ENCODE peak calls at places on chromosomes 7 and 10, in four cellular contexts. U is breast epithelium, G is heart left ventricle, Z is right lobe of liver. E is an unnamed sample.

GRCh38 chr10:78416031-78416800 is 382.6 kb downstream of the RPS24 start:
- DNase-seq in Z (no peak), G (no peak), U (no peak), E (no peak)

GRCh38 chr7:95686109-95686508 is 86.2 kb upstream of the DYNC1I1 start:
- DNase-seq in Z (no peak), G (peak; percentile 39), U (peak; percentile 32), E (no peak)

GRCh38 chr10:133272964-133273420 is 3.7 kb downstream of the ADAM8 start:
- DNase-seq in U (no peak), G (peak; percentile 59), Z (no peak), E (no peak)

GRCh38 chr10:33298893-33299292 is 35.6 kb downstream of the NRP1 start:
- DNase-seq in G (no peak), U (no peak), Z (no peak), E (no peak)

GRCh38 chr7:119802147-119802546 is 470.8 kb upstream of the KCND2 start:
- DNase-seq in G (no peak), U (no peak), Z (no peak), E (no peak)

GRCh38 chr10:25017247-25017590 is 807 bp downstream of the THNSL1 start:
- DNase-seq in U (no peak), Z (no peak), G (no peak), E (no peak)

GRCh38 chr10:130459011-130459410 is 322.8 kb downstream of the GLRX3 start:
- DNase-seq in G (no peak), U (no peak), Z (no peak), E (no peak)

GRCh38 chr10:17181751-17182150 is 19.7 kb downstream of the TRDMT1 start:
- DNase-seq in Z (no peak), G (no peak), U (no peak), E (no peak)

GRCh38 chr10:79437111-79437814 is 8.2 kb downstream of the ZCCHC24 start:
- DNase-seq in Z (no peak), G (no peak), U (no peak), E (no peak)

GRCh38 chr7:123754295-123754871 is 5.6 kb upstream of the WASL start:
- DNase-seq in U (no peak), G (no peak), Z (no peak), E (no peak)

GRCh38 chr10:71712572-71713134 is 6.9 kb downstream of the C10orf105 start:
- DNase-seq in U (no peak), Z (no peak), G (no peak), E (no peak)

GRCh38 chr7:5422324-5423271 is 1.0 kb downstream of the TNRC18 start:
- DNase-seq in Z (peak; percentile 63), G (no peak), U (no peak), E (no peak)

GRCh38 chr7:71710442-71710841 is 578.5 kb downstream of the GALNT17 start:
- DNase-seq in Z (no peak), G (no peak), U (no peak), E (no peak)

GRCh38 chr10:71040326-71040725 is 152.0 kb upstream of the PCBD1 start:
- DNase-seq in Z (no peak), G (no peak), U (no peak), E (no peak)

GRCh38 chr10:71545001-71545400 is 148.3 kb downstream of the CDH23 start:
- DNase-seq in U (no peak), Z (no peak), G (no peak), E (no peak)

GRCh38 chr10:75904499-75905283 is 473.3 kb downstream of the LRMDA start:
- DNase-seq in U (no peak), G (no peak), Z (no peak), E (no peak)

GRCh38 chr7:3897430-3898385 is 596.7 kb downstream of the SDK1 start:
- DNase-seq in Z (no peak), U (no peak), G (no peak), E (peak; percentile 74)

GRCh38 chr7:47180268-47180826 is 401.6 kb downstream of the TNS3 start:
- DNase-seq in G (no peak), Z (no peak), U (no peak), E (no peak)

GRCh38 chr7:71659622-71660021 is 527.7 kb downstream of the GALNT17 start:
- DNase-seq in U (no peak), Z (no peak), G (no peak), E (no peak)

GRCh38 chr10:114261116-114261515 is 22.1 kb downstream of the VWA2 start:
- DNase-seq in G (no peak), U (no peak), Z (no peak), E (no peak)

GRCh38 chr7:17640730-17641377 is 299.4 kb downstream of the SNX13 start:
- DNase-seq in G (no peak), U (no peak), Z (no peak), E (no peak)

GRCh38 chr10:96706331-96706853 is 13.9 kb downstream of the PIK3AP1 start:
- DNase-seq in Z (no peak), G (no peak), U (no peak), E (no peak)

GRCh38 chr7:139494835-139495568 is 11.5 kb upstream of the KLRG2 start:
- DNase-seq in G (no peak), Z (no peak), U (no peak), E (no peak)

GRCh38 chr7:92177362-92177761 is 1.6 kb downstream of the LRRD1 start:
- DNase-seq in Z (no peak), U (no peak), G (no peak), E (no peak)

GRCh38 chr7:92179393-92179924 is 517 bp upstream of the LRRD1 start:
- DNase-seq in Z (no peak), G (no peak), U (no peak), E (peak; percentile 92)

DNA sequence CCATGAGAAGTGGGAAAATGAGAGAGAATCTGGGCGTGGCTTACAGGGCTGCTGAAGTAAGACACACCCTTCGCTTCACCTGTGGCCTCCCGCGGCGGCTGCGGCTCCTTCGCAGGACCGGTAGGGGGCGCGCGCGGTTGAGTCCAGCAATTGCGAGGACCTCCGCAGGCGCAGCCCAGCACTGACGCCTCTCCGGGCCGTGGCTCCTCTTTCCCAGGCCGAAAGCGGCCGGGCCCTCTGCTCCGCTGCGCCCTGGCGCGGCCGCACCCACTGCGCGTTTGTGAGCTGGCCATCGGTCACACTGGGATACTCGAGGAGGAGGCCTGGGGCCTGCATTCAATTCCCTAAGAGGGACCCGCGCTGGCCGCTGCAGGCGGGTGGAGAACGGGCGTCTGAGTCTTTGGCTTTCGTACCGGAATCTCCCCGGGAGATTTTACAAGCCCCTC is at the start of gene LRRD1:
- DNase-seq in G (peak; percentile 94), Z (peak; percentile 93), U (peak; percentile 86), E (peak; percentile 94)
- TF ChIP-seq POLR2A in G (no peak), Z (no peak), U (no peak), E (peak; percentile 8)

DNA sequence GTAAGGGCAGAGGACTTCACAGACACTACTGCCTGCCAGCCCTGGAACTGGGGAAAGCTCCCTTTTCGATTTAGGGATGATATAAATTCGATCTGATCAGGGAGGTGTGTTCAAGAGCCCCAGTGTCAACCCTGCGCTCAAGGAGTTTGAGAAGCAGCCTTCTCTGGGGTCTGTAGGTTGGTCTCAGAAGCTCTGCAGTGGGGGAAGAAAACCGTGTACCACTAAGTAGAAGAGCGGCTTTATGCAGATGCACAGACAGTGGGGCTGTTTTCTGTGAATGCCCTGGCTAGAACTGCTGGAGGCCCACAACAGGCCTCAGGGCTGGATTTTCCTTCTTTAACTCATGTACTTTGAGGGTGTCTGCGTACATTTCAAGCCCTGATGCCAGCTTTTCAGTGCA is 6.4 kb upstream of the TBX20 start:
- DNase-seq in G (no peak), Z (no peak), U (no peak), E (no peak)
- H3K27me3 ChIP-seq in G (peaks cover 4% of the 10 kb centered on the region), Z (peaks cover 4% of the 10 kb centered on the region), U (peaks cover 94% of the 10 kb centered on the region), E (peaks cover 44% of the 10 kb centered on the region)

GRCh38 chr7:1432411-1433082 is 26.7 kb downstream of the MICALL2 start:
- DNase-seq in Z (peak; percentile 81), U (no peak), G (peak; percentile 87), E (no peak)
- TF ChIP-seq POLR2A in Z (no peak), U (no peak), G (no peak), E (no peak)

GRCh38 chr10:49331431-49331830 is 32.5 kb downstream of the C10orf71 start:
- DNase-seq in Z (no peak), G (no peak), U (no peak), E (no peak)
- H3K27me3 ChIP-seq in Z (no peaks in the 10 kb centered on the region), G (no peaks in the 10 kb centered on the region), U (no peaks in the 10 kb centered on the region), E (no peaks in the 10 kb centered on the region)

GRCh38 chr10:3852147-3852904 is 67.3 kb upstream of the KLF6 start:
- DNase-seq in G (peak; percentile 66), U (peak; percentile 88), Z (peak; percentile 89), E (no peak)
- TF ChIP-seq POLR2A in G (no peak), U (no peak), Z (peak; percentile 54), E (no peak)

DNA sequence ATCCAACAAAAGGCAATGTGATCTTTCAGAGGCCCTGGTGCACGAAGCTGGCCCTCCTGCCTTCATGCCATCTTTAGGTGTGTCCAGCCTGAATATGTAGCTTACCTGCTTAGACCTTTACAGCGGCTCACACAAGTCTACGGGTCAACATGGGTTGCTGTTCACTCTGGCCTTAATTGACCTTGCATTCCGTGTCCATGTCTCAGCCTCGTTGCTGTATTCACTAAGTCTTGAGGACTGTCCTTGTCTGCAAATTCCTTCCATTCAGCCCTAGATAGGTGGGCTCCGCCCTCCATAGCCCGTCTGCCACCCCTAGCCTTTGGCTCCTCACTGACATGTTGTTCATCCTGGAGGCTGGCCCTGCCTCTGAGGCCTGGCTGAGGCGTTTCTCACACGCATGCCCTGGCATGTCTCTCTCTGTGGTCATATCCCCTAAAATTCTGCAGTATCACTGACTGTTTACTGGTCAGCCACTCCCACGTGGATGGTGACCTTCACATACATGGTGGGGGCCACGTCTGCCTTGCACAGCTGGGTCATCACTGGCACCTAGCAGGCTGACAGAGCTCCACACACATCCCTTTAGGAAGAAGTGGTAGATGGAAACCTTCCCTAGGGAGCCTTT is 394.1 kb upstream of the MKI67 start:
- DNase-seq in G (no peak), U (no peak), Z (no peak), E (no peak)
- H3K27me3 ChIP-seq in G (no peaks in the 10 kb centered on the region), U (peaks cover 10% of the 10 kb centered on the region), Z (no peaks in the 10 kb centered on the region), E (no peaks in the 10 kb centered on the region)

GRCh38 chr7:39609084-39609461 is 14.3 kb upstream of the RALA start:
- DNase-seq in U (no peak), Z (no peak), G (no peak), E (no peak)
- TF ChIP-seq POLR2A in U (no peak), Z (no peak), G (no peak), E (no peak)